ENCODE peak calls at places on chromosome 17, in seven cellular contexts. B is suprapubic skin, V is heart left ventricle, N is IMR-90, S is mammary epithelial cell, F is tibial artery, Q is fibroblast of lung. R is an unnamed sample.

GRCh38 chr17:82246365-82247174 is 17.7 kb downstream of the SLC16A3 start:
- DNase-seq in F (no peak), S (peak; percentile 93), N (peak; percentile 63), B (no peak), V (no peak), Q (peak; percentile 60), R (peak; percentile 45)

GRCh38 chr17:17129466-17129865 is 76.7 kb downstream of the PLD6 start:
- DNase-seq in V (no peak), F (no peak), N (no peak), S (peak; percentile 46), Q (no peak), B (no peak), R (no peak)

GRCh38 chr17:14919580-14920160 is 345.5 kb downstream of the PMP22 start:
- DNase-seq in V (no peak), F (no peak), N (peak; percentile 5), Q (no peak), S (peak; percentile 15), B (no peak), R (no peak)

GRCh38 chr17:13806023-13806553 is 204.4 kb upstream of the HS3ST3A1 start:
- DNase-seq in B (no peak), F (no peak), V (no peak), Q (no peak), N (no peak), S (no peak), R (no peak)

GRCh38 chr17:72677714-72678390 is 414.6 kb downstream of the SLC39A11 start:
- DNase-seq in Q (no peak), F (no peak), B (no peak), V (no peak), N (peak; percentile 94), S (no peak), R (no peak)

GRCh38 chr17:81866440-81867122 is 4.6 kb downstream of the ARHGDIA start:
- DNase-seq in Q (peak; percentile 16), B (no peak), F (no peak), S (no peak), N (no peak), V (no peak), R (peak; percentile 39)

GRCh38 chr17:80253631-80254395 is 6.8 kb upstream of the RNF213 start:
- DNase-seq in F (peak; percentile 14), V (no peak), B (no peak), S (no peak), N (no peak), Q (no peak), R (no peak)

GRCh38 chr17:4742133-4742532 is 2.4 kb upstream of the CXCL16 start:
- DNase-seq in V (no peak), N (no peak), Q (no peak), B (no peak), S (no peak), F (no peak), R (no peak)

GRCh38 chr17:42053701-42054100 is 3.3 kb upstream of the C17orf113 start:
- DNase-seq in B (no peak), S (no peak), Q (no peak), N (no peak), V (no peak), F (no peak), R (no peak)

GRCh38 chr17:64278614-64279013 is 15.6 kb upstream of the TEX2 start:
- DNase-seq in B (no peak), Q (no peak), N (peak; percentile 71), F (no peak), V (no peak), S (peak; percentile 96), R (peak; percentile 63)

GRCh38 chr17:49495842-49496182 is 719 bp downstream of the NGFR start:
- DNase-seq in B (no peak), Q (no peak), S (no peak), N (no peak), V (no peak), F (no peak), R (no peak)

GRCh38 chr17:33202011-33202410 is 91.1 kb downstream of the ASIC2 start:
- DNase-seq in F (no peak), Q (no peak), S (no peak), N (no peak), V (no peak), B (no peak), R (no peak)

GRCh38 chr17:416293-417206 is 63.9 kb upstream of the RPH3AL start:
- DNase-seq in B (no peak), S (no peak), N (no peak), Q (no peak), F (no peak), V (no peak), R (no peak)

GRCh38 chr17:79089720-79090502 is 15.3 kb downstream of the ENGASE start:
- DNase-seq in N (no peak), V (no peak), Q (no peak), B (no peak), S (no peak), F (no peak), R (no peak)

GRCh38 chr17:45430738-45431530 is 1.7 kb downstream of the ARHGAP27 start:
- DNase-seq in F (no peak), N (no peak), B (no peak), Q (no peak), V (no peak), S (no peak), R (no peak)

GRCh38 chr17:39867084-39867890 is 715 bp upstream of the ZPBP2 start:
- DNase-seq in B (no peak), N (no peak), Q (no peak), F (no peak), V (no peak), S (no peak), R (no peak)

GRCh38 chr17:47866941-47867340 is 16.0 kb upstream of the SP6 start:
- DNase-seq in S (peak; percentile 60), B (no peak), V (no peak), Q (peak; percentile 18), N (no peak), F (no peak), R (peak; percentile 75)

DNA sequence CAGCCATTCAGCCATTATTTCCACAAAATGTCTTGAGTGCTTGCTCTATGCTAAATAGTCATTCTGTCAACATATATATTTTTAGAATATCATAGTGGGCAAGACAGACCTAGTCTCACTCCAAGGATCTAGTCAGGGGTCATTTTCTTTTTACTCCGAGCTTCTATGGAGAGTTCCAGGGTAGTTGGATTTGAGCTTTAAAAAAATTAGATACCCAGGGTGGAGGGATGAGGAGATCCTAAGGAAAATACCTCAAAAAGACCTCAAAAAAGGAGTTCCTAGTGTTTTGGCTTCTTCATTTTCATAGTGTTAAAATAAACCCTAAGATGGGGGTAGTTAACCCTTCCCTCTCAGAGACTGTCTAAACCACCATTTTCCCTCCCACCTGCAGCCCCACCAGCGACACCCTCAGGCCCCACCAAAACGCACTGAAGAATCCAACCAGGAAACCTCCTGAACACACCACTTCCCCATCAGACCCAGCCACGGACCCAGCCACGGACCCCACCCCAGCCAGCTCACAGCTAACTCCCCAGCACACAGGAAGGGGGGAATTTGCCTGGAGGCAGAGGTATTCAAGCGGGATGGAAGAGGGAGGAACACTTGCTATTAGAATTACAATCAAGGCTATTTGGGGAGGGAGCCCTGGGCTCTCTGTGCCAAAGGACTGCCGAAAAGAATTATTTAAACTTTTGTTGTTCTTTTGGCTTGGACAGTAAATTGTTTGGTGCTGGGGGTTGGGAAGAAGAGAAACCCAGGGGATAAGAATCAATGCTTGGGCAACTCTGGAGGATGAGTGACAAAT is 2.2 kb downstream of the ETV4 start:
- DNase-seq in N (no peak), Q (no peak), F (no peak), B (no peak), S (no peak), V (no peak), R (no peak)
- H3K4me3 ChIP-seq in N (no peak overlapping the region), Q (peak overlapping the region; percentile 47), F (no peak overlapping the region), B (no peak overlapping the region), S (peak overlapping the region; percentile 44), V (no peak overlapping the region), R (peak overlapping the region; percentile 65)

DNA sequence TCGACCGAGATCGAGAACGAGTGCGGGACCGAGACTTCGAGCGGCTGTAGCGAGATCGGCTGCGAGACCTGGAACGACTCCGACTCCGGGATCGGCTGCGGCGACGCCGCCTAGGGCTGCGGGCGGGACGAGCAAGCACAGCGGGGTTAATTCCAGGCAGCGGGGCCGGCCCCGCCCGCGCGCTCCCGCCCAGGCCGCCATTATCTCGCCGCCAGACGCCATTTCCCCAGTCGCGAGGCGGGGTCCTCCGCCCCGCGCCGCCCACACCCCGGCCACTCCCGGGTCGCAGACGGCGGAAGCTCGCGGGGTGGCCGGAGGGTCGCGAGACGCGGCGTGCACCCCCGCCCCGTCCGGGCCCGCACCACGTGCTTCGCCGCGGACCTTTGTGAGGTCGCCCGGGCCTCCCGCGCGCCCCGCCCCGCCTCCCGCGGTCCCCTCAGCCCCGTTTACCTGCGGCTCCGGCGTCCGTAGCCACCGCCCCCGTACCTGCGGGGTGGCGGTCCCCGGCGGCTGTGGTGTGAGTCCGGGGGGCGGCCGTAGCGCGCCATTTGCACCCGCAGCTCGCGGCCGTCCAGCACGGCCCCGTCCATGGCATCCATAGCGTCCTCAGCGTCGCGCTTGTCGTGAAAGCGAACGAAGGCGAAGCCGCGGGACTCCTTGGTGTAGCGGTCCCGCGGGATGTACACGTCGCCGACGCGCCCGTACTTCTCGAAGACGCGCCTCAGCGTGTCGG is 616 bp downstream of the SRSF2 start:
- DNase-seq in Q (peak; percentile 65), B (peak; percentile 91), N (peak; percentile 60), S (peak; percentile 49), F (peak; percentile 61), V (peak; percentile 86), R (peak; percentile 75)
- TF ChIP-seq CTCF in Q (peak; percentile 15), B (peak; percentile 17), N (peak; percentile 35), S (no peak), F (peak; percentile 15), V (peak; percentile 19), R (peak; percentile 13)

GRCh38 chr17:67829331-67829730 is 4.0 kb downstream of the BPTF start:
- DNase-seq in S (peak; percentile 30), V (no peak), N (no peak), Q (no peak), B (no peak), F (no peak), R (no peak)

GRCh38 chr17:67830440-67830839 is 5.1 kb downstream of the BPTF start:
- DNase-seq in N (no peak), B (no peak), F (no peak), S (no peak), V (no peak), Q (no peak), R (no peak)

GRCh38 chr17:67833134-67833533 is 7.8 kb downstream of the BPTF start:
- DNase-seq in N (no peak), V (no peak), B (no peak), Q (no peak), F (no peak), S (no peak), R (no peak)

GRCh38 chr17:67833946-67834631 is 8.8 kb downstream of the BPTF start:
- DNase-seq in S (no peak), Q (no peak), F (no peak), N (no peak), B (no peak), V (no peak), R (no peak)

DNA sequence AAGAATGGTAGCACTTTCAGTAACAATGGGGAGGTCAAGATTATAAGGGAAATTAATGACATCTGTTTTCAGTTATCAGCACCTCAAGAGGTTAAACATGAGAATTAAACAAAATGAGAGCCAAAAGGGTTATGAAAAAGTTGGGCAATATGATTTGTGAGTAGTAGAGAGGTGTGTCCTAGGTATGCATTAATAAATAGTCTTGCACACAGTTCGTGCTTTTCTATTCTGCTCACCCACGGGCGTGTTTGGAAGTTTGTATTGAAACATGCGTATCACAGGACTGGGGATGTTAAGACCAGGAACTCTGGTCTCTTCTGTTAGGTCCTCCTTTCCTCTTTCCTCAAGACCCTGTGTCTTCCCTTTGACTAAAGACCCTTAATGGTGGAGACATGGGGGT is 6.0 kb downstream of the BPTF start:
- DNase-seq in N (no peak), V (no peak), S (no peak), Q (no peak), F (no peak), B (no peak), R (no peak)
- H3K4me3 ChIP-seq in N (no peak overlapping the region), V (no peak overlapping the region), S (no peak overlapping the region), Q (no peak overlapping the region), F (no peak overlapping the region), B (no peak overlapping the region), R (no peak overlapping the region)

GRCh38 chr17:75487351-75488070 is 27.8 kb downstream of the CASKIN2 start:
- DNase-seq in F (peak; percentile 56), N (no peak), B (no peak), V (peak; percentile 75), S (no peak), Q (no peak), R (peak; percentile 18)
- TF ChIP-seq CTCF in F (no peak), N (peak; percentile 12), B (no peak), V (no peak), S (no peak), Q (no peak), R (no peak)